ENCODE peak calls at places on chromosome 1, in five cellular contexts. One of them, this sample, is unnamed.

GRCh38 chr1:186838380-186839076 is 9.8 kb downstream of the PLA2G4A start:
- DNase-seq in stimulated activated CD8-positive, alpha-beta memory T cell treated with anti-CD3 and anti-CD28 coated beads, Interleukin-15, amount 100 ng/mL, for 4 hours: no peak
- DNase-seq in stromal cell of bone marrow: no peak
- DNase-seq in T47D: no peak
- DNase-seq in kidney epithelial cell: no peak
- DNase-seq in this sample: no peak

GRCh38 chr1:233081686-233082085 is 131.3 kb downstream of the NTPCR start:
- DNase-seq in stimulated activated CD8-positive, alpha-beta memory T cell treated with anti-CD3 and anti-CD28 coated beads, Interleukin-15, amount 100 ng/mL, for 4 hours: no peak
- DNase-seq in stromal cell of bone marrow: no peak
- DNase-seq in T47D: peak; percentile 86
- DNase-seq in kidney epithelial cell: peak; percentile 12
- DNase-seq in this sample: no peak

GRCh38 chr1:55535724-55536262 is 320.6 kb upstream of the USP24 start:
- DNase-seq in stimulated activated CD8-positive, alpha-beta memory T cell treated with anti-CD3 and anti-CD28 coated beads, Interleukin-15, amount 100 ng/mL, for 4 hours: no peak
- DNase-seq in stromal cell of bone marrow: no peak
- DNase-seq in T47D: no peak
- DNase-seq in kidney epithelial cell: no peak
- DNase-seq in this sample: no peak

GRCh38 chr1:6026095-6026809 is 19.4 kb upstream of the KCNAB2 start:
- DNase-seq in stimulated activated CD8-positive, alpha-beta memory T cell treated with anti-CD3 and anti-CD28 coated beads, Interleukin-15, amount 100 ng/mL, for 4 hours: peak; percentile 88
- DNase-seq in stromal cell of bone marrow: no peak
- DNase-seq in T47D: peak; percentile 81
- DNase-seq in kidney epithelial cell: no peak
- DNase-seq in this sample: peak; percentile 100

GRCh38 chr1:230476622-230477003 is 50.5 kb upstream of the PGBD5 start:
- DNase-seq in stimulated activated CD8-positive, alpha-beta memory T cell treated with anti-CD3 and anti-CD28 coated beads, Interleukin-15, amount 100 ng/mL, for 4 hours: no peak
- DNase-seq in stromal cell of bone marrow: no peak
- DNase-seq in T47D: no peak
- DNase-seq in kidney epithelial cell: no peak
- DNase-seq in this sample: no peak

GRCh38 chr1:218380125-218380977 is 35.2 kb downstream of the TGFB2 start:
- DNase-seq in stimulated activated CD8-positive, alpha-beta memory T cell treated with anti-CD3 and anti-CD28 coated beads, Interleukin-15, amount 100 ng/mL, for 4 hours: no peak
- DNase-seq in stromal cell of bone marrow: peak; percentile 28
- DNase-seq in T47D: peak; percentile 94
- DNase-seq in kidney epithelial cell: peak; percentile 79
- DNase-seq in this sample: no peak

GRCh38 chr1:226640288-226640687 is 91.7 kb downstream of the STUM start:
- DNase-seq in stimulated activated CD8-positive, alpha-beta memory T cell treated with anti-CD3 and anti-CD28 coated beads, Interleukin-15, amount 100 ng/mL, for 4 hours: no peak
- DNase-seq in stromal cell of bone marrow: no peak
- DNase-seq in T47D: no peak
- DNase-seq in kidney epithelial cell: no peak
- DNase-seq in this sample: peak; percentile 71

GRCh38 chr1:51491166-51491981 is 27.7 kb downstream of the EPS15 start:
- DNase-seq in stimulated activated CD8-positive, alpha-beta memory T cell treated with anti-CD3 and anti-CD28 coated beads, Interleukin-15, amount 100 ng/mL, for 4 hours: no peak
- DNase-seq in stromal cell of bone marrow: no peak
- DNase-seq in T47D: no peak
- DNase-seq in kidney epithelial cell: no peak
- DNase-seq in this sample: no peak

GRCh38 chr1:38137164-38137563 is 90.6 kb upstream of the POU3F1 start:
- DNase-seq in stimulated activated CD8-positive, alpha-beta memory T cell treated with anti-CD3 and anti-CD28 coated beads, Interleukin-15, amount 100 ng/mL, for 4 hours: no peak
- DNase-seq in stromal cell of bone marrow: no peak
- DNase-seq in T47D: no peak
- DNase-seq in kidney epithelial cell: no peak
- DNase-seq in this sample: no peak

This sample was measured in spleen.